ENCODE peak calls at places on chromosomes 4 and X, in seven cellular contexts. One of them, this sample, is unnamed.

GRCh38 chr4:2991243-2991642 is 27.9 kb downstream of the GRK4 start:
- DNase-seq in SK-N-SH: no peak
- DNase-seq in A549: no peak
- DNase-seq in HepG2: no peak
- DNase-seq in IMR-90: no peak
- DNase-seq in H1: no peak
- DNase-seq in GM12878: no peak
- DNase-seq in this sample: no peak

GRCh38 chr4:72378901-72379300 is 190.1 kb downstream of the ADAMTS3 start:
- DNase-seq in SK-N-SH: no peak
- DNase-seq in A549: no peak
- DNase-seq in HepG2: no peak
- DNase-seq in IMR-90: no peak
- DNase-seq in H1: no peak
- DNase-seq in GM12878: no peak
- DNase-seq in this sample: peak

GRCh38 chr4:148874331-148874730 is 432.1 kb upstream of the NR3C2 start:
- DNase-seq in SK-N-SH: no peak
- DNase-seq in A549: no peak
- DNase-seq in HepG2: no peak
- DNase-seq in IMR-90: no peak
- DNase-seq in H1: no peak
- DNase-seq in GM12878: no peak
- DNase-seq in this sample: no peak

GRCh38 chr4:2850966-2851782 is 7.5 kb downstream of the ADD1 start:
- DNase-seq in SK-N-SH: no peak
- DNase-seq in A549: no peak
- DNase-seq in HepG2: no peak
- DNase-seq in IMR-90: peak
- DNase-seq in H1: no peak
- DNase-seq in GM12878: no peak
- DNase-seq in this sample: no peak

GRCh38 chr4:112173593-112174559 is 28.6 kb downstream of the FAM241A start:
- DNase-seq in SK-N-SH: no peak
- DNase-seq in A549: no peak
- DNase-seq in HepG2: no peak
- DNase-seq in IMR-90: no peak
- DNase-seq in H1: no peak
- DNase-seq in GM12878: no peak
- DNase-seq in this sample: no peak

GRCh38 chrX:15576019-15576418 is 24.7 kb downstream of the ACE2 start:
- DNase-seq in SK-N-SH: no peak
- DNase-seq in A549: no peak
- DNase-seq in HepG2: no peak
- DNase-seq in IMR-90: peak
- DNase-seq in H1: no peak
- DNase-seq in GM12878: no peak
- DNase-seq in this sample: no peak

GRCh38 chr4:136713140-136713539 is 819.2 kb downstream of the PCDH18 start:
- DNase-seq in SK-N-SH: no peak
- DNase-seq in A549: no peak
- DNase-seq in HepG2: no peak
- DNase-seq in IMR-90: peak
- DNase-seq in H1: no peak
- DNase-seq in GM12878: no peak
- DNase-seq in this sample: no peak

GRCh38 chrX:150200820-150201287 is 162.3 kb upstream of the MAMLD1 start:
- DNase-seq in SK-N-SH: peak
- DNase-seq in A549: peak
- DNase-seq in HepG2: peak
- DNase-seq in IMR-90: peak
- DNase-seq in H1: no peak
- DNase-seq in GM12878: peak
- DNase-seq in this sample: peak

DNA sequence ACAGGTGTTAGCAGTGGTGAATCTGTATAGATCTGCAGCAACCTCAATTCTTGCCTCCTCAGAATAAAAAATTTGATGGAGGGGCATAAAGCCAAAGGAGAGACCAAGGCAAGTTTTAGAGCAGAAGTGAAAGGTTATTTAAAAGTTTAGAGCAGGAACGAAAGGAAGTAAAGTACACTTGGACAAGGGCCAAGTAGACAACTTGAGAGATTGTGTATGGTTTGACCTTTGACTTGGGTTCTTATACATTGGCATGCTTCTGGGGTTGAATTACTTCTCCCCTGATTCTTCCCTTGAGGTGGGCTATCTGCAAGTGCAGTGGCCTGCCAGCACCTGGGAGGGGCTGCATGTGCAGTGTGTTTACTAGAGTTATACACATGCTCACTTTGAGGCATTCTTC is 278.8 kb upstream of the NDST3 start:
- DNase-seq in SK-N-SH: no peak
- DNase-seq in A549: no peak
- DNase-seq in HepG2: no peak
- DNase-seq in IMR-90: no peak
- DNase-seq in H1: no peak
- DNase-seq in GM12878: no peak
- DNase-seq in this sample: no peak
- TF ChIP-seq RFX5 in SK-N-SH: no peak
- TF ChIP-seq RFX5 in A549: no peak
- TF ChIP-seq RFX5 in HepG2: no peak
- TF ChIP-seq RFX5 in IMR-90: no peak
- TF ChIP-seq RFX5 in H1: no peak
- TF ChIP-seq RFX5 in GM12878: no peak
- TF ChIP-seq RFX5 in this sample: no peak

GRCh38 chrX:54842638-54843037 is 35.1 kb downstream of the MAGED2 start:
- DNase-seq in SK-N-SH: no peak
- DNase-seq in A549: no peak
- DNase-seq in HepG2: no peak
- DNase-seq in IMR-90: no peak
- DNase-seq in H1: no peak
- DNase-seq in GM12878: no peak
- DNase-seq in this sample: no peak
- TF ChIP-seq RFX5 in SK-N-SH: no peak
- TF ChIP-seq RFX5 in A549: no peak
- TF ChIP-seq RFX5 in HepG2: no peak
- TF ChIP-seq RFX5 in IMR-90: no peak
- TF ChIP-seq RFX5 in H1: no peak
- TF ChIP-seq RFX5 in GM12878: no peak
- TF ChIP-seq RFX5 in this sample: no peak

GRCh38 chr4:102564399-102564921 is 63.3 kb downstream of the NFKB1 start:
- DNase-seq in SK-N-SH: no peak
- DNase-seq in A549: no peak
- DNase-seq in HepG2: no peak
- DNase-seq in IMR-90: peak
- DNase-seq in H1: no peak
- DNase-seq in GM12878: peak
- DNase-seq in this sample: no peak
- TF ChIP-seq RFX5 in SK-N-SH: no peak
- TF ChIP-seq RFX5 in A549: no peak
- TF ChIP-seq RFX5 in HepG2: no peak
- TF ChIP-seq RFX5 in IMR-90: no peak
- TF ChIP-seq RFX5 in H1: no peak
- TF ChIP-seq RFX5 in GM12878: no peak
- TF ChIP-seq RFX5 in this sample: no peak

GRCh38 chr4:184150102-184150839 is 67.4 kb downstream of the ENPP6 start:
- DNase-seq in SK-N-SH: no peak
- DNase-seq in A549: no peak
- DNase-seq in HepG2: peak
- DNase-seq in IMR-90: no peak
- DNase-seq in H1: no peak
- DNase-seq in GM12878: no peak
- DNase-seq in this sample: no peak
- TF ChIP-seq RFX5 in SK-N-SH: no peak
- TF ChIP-seq RFX5 in A549: no peak
- TF ChIP-seq RFX5 in HepG2: no peak
- TF ChIP-seq RFX5 in IMR-90: no peak
- TF ChIP-seq RFX5 in H1: no peak
- TF ChIP-seq RFX5 in GM12878: no peak
- TF ChIP-seq RFX5 in this sample: no peak

GRCh38 chr4:7807351-7807921 is 132.2 kb downstream of the AFAP1 start:
- DNase-seq in SK-N-SH: no peak
- DNase-seq in A549: no peak
- DNase-seq in HepG2: no peak
- DNase-seq in IMR-90: no peak
- DNase-seq in H1: no peak
- DNase-seq in GM12878: no peak
- DNase-seq in this sample: no peak

GRCh38 chr4:7806724-7807123 is 132.9 kb downstream of the AFAP1 start:
- DNase-seq in SK-N-SH: no peak
- DNase-seq in A549: no peak
- DNase-seq in HepG2: no peak
- DNase-seq in IMR-90: no peak
- DNase-seq in H1: no peak
- DNase-seq in GM12878: no peak
- DNase-seq in this sample: no peak

GRCh38 chr4:7810792-7811535 is 128.7 kb downstream of the AFAP1 start:
- DNase-seq in SK-N-SH: no peak
- DNase-seq in A549: no peak
- DNase-seq in HepG2: no peak
- DNase-seq in IMR-90: no peak
- DNase-seq in H1: no peak
- DNase-seq in GM12878: no peak
- DNase-seq in this sample: no peak

GRCh38 chr4:7808181-7808580 is 131.5 kb downstream of the AFAP1 start:
- DNase-seq in SK-N-SH: no peak
- DNase-seq in A549: no peak
- DNase-seq in HepG2: no peak
- DNase-seq in IMR-90: no peak
- DNase-seq in H1: no peak
- DNase-seq in GM12878: no peak
- DNase-seq in this sample: no peak

GRCh38 chr4:7808752-7809151 is 130.9 kb downstream of the AFAP1 start:
- DNase-seq in SK-N-SH: no peak
- DNase-seq in A549: no peak
- DNase-seq in HepG2: no peak
- DNase-seq in IMR-90: peak
- DNase-seq in H1: no peak
- DNase-seq in GM12878: no peak
- DNase-seq in this sample: no peak
- TF ChIP-seq RFX5 in SK-N-SH: no peak
- TF ChIP-seq RFX5 in A549: no peak
- TF ChIP-seq RFX5 in HepG2: no peak
- TF ChIP-seq RFX5 in IMR-90: no peak
- TF ChIP-seq RFX5 in H1: no peak
- TF ChIP-seq RFX5 in GM12878: no peak
- TF ChIP-seq RFX5 in this sample: no peak

GRCh38 chr4:74543247-74543670 is 98.3 kb downstream of the AREG start:
- DNase-seq in SK-N-SH: no peak
- DNase-seq in A549: no peak
- DNase-seq in HepG2: no peak
- DNase-seq in IMR-90: no peak
- DNase-seq in H1: no peak
- DNase-seq in GM12878: peak
- DNase-seq in this sample: no peak

GRCh38 chr4:74546020-74546419 is 101.1 kb downstream of the AREG start:
- DNase-seq in SK-N-SH: no peak
- DNase-seq in A549: no peak
- DNase-seq in HepG2: no peak
- DNase-seq in IMR-90: no peak
- DNase-seq in H1: no peak
- DNase-seq in GM12878: no peak
- DNase-seq in this sample: no peak

GRCh38 chr4:74545488-74545887 is 100.6 kb downstream of the AREG start:
- DNase-seq in SK-N-SH: no peak
- DNase-seq in A549: no peak
- DNase-seq in HepG2: no peak
- DNase-seq in IMR-90: no peak
- DNase-seq in H1: no peak
- DNase-seq in GM12878: no peak
- DNase-seq in this sample: no peak

GRCh38 chr4:74544655-74545361 is 99.9 kb downstream of the AREG start:
- DNase-seq in SK-N-SH: no peak
- DNase-seq in A549: no peak
- DNase-seq in HepG2: peak
- DNase-seq in IMR-90: peak
- DNase-seq in H1: no peak
- DNase-seq in GM12878: no peak
- DNase-seq in this sample: no peak

DNA sequence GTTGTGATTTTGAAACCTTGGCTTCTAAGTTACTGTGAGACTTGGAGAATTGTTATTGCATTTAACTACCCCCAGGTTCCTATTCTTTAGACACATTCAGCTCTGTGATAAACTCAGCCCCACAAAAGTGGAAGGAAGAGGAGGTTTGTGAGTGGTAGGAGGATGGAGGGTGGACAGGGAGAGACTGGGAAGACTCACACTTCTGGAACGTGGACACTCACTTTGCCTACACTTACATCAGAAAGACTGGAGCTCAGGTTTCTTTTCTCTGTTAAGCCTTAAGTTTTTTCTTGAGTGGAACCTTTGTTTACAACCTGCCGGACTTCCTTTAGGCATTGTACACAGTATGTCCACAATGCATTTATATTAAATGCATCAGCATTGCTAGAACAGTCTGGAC is 99.0 kb downstream of the AREG start:
- DNase-seq in SK-N-SH: no peak
- DNase-seq in A549: no peak
- DNase-seq in HepG2: no peak
- DNase-seq in IMR-90: peak
- DNase-seq in H1: no peak
- DNase-seq in GM12878: no peak
- DNase-seq in this sample: no peak
- TF ChIP-seq RFX5 in SK-N-SH: no peak
- TF ChIP-seq RFX5 in A549: no peak
- TF ChIP-seq RFX5 in HepG2: no peak
- TF ChIP-seq RFX5 in IMR-90: no peak
- TF ChIP-seq RFX5 in H1: no peak
- TF ChIP-seq RFX5 in GM12878: no peak
- TF ChIP-seq RFX5 in this sample: no peak